ENCODE peak calls at places on chromosomes 2 and 18, in six cellular contexts. Q is GM12891, F is K562, J is HepG2, G is H1, W is GM12878. Y is an unnamed sample.

GRCh38 chr2:44167311-44167907 is 1.3 kb upstream of the PPM1B start:
- DNase-seq in F (no peak), W (no peak), J (no peak), G (no peak), Q (no peak), Y (no peak)

GRCh38 chr2:12678189-12678588 is 38.5 kb upstream of the TRIB2 start:
- DNase-seq in F (no peak), Q (no peak), J (no peak), G (no peak), W (no peak), Y (no peak)

GRCh38 chr2:241035818-241036396 is 37.5 kb downstream of the SNED1 start:
- DNase-seq in W (no peak), F (peak), G (no peak), J (no peak), Q (peak), Y (peak)

GRCh38 chr18:45386256-45386655 is 229.0 kb upstream of the SLC14A2 start:
- DNase-seq in J (peak), F (peak), Q (no peak), G (peak), W (no peak), Y (no peak)

GRCh38 chr2:73716518-73717250 is 20.5 kb downstream of the TPRKB start:
- DNase-seq in Q (no peak), W (no peak), F (no peak), J (peak), G (no peak), Y (no peak)

GRCh38 chr2:224574423-224575084 is 10.6 kb downstream of the CUL3 start:
- DNase-seq in Q (no peak), G (no peak), W (no peak), F (no peak), J (no peak), Y (no peak)

GRCh38 chr2:149070681-149071355 is 32.3 kb downstream of the LYPD6B start:
- DNase-seq in Q (no peak), W (no peak), G (no peak), F (no peak), J (no peak), Y (no peak)

GRCh38 chr18:48033770-48034650 is 103.6 kb upstream of the SMAD2 start:
- DNase-seq in F (no peak), J (no peak), W (no peak), Q (no peak), G (no peak), Y (no peak)

GRCh38 chr2:190553254-190553653 is 18.7 kb upstream of the NEMP2 start:
- DNase-seq in G (no peak), J (no peak), W (no peak), Q (no peak), F (no peak), Y (no peak)

GRCh38 chr2:241390301-241391206 is 34.5 kb downstream of the FARP2 start:
- DNase-seq in W (no peak), G (no peak), F (no peak), J (no peak), Q (no peak), Y (peak)

GRCh38 chr2:98253461-98254073 is 92.7 kb upstream of the CNGA3 start:
- DNase-seq in G (no peak), F (no peak), W (no peak), Q (no peak), J (no peak), Y (no peak)

GRCh38 chr2:60091884-60092283 is 461.6 kb downstream of the BCL11A start:
- DNase-seq in G (no peak), J (peak), W (no peak), F (no peak), Q (no peak), Y (no peak)

GRCh38 chr2:216888907-216889622 is 29.2 kb upstream of the TNP1 start:
- DNase-seq in W (no peak), F (no peak), G (no peak), Q (no peak), J (no peak), Y (no peak)

GRCh38 chr18:21313576-21313975 is 71.5 kb downstream of the GREB1L start:
- DNase-seq in Q (no peak), J (no peak), W (no peak), G (no peak), F (no peak), Y (no peak)

GRCh38 chr18:3061581-3062416 is 48.9 kb upstream of the LPIN2 start:
- DNase-seq in F (no peak), G (no peak), W (no peak), J (no peak), Q (no peak), Y (no peak)

GRCh38 chr18:3059272-3059671 is 46.3 kb upstream of the LPIN2 start:
- DNase-seq in J (no peak), Q (no peak), F (no peak), G (no peak), W (no peak), Y (no peak)

GRCh38 chr18:3062798-3063563 is 50.0 kb upstream of the LPIN2 start:
- DNase-seq in F (peak), W (no peak), G (no peak), J (peak), Q (peak), Y (no peak)

GRCh38 chr18:3058328-3059191 is 45.6 kb upstream of the LPIN2 start:
- DNase-seq in W (no peak), F (no peak), G (no peak), Q (no peak), J (peak), Y (no peak)

DNA sequence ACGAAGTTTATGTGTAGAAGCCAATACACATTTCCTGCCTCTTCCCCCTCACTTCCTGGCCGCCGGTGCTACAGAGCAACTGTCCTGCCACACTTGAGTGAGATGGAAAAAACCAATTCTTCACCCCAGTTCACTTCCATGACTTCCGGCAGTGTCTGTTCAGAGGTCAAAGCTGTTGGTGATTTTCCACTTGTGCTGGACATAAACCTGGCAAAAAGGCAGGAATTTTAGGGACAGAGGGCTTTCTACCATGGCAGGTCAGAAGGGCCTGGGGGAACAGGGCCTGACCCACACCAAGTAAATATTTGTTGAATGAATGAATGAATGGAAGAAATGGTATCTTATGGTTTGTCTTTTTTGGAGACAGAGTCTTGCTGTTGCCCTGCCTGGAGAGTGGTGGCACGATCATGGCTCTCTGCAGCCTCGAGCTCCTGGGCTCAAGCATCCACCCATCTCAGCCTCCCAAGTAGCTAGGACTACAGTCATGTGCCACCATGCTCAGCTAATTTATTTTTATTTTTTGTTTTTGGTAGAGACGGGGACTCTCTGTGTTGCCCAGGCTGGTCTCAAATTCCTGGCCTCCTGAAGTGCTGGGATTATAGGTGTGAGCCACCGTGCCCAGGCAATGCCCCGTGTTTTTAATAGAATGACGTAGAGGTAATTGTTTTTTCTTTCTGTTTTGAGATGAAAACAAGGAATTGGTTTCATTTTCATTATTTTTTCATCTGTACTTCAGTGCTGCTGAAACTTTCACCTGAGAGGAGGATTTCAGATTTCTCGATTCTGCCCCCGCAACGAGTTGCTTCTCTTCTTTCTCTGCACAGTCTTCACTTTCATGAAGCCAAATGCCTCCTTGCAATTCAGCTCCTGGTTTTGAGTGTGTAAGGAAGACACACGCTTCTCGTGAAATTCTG is 48.0 kb upstream of the LPIN2 start:
- DNase-seq in G (no peak), Q (no peak), J (peak), F (no peak), W (no peak), Y (no peak)
- TF ChIP-seq TAF1 in G (no peak), Q (no peak), J (peak), F (no peak), W (no peak), Y (no peak)

DNA sequence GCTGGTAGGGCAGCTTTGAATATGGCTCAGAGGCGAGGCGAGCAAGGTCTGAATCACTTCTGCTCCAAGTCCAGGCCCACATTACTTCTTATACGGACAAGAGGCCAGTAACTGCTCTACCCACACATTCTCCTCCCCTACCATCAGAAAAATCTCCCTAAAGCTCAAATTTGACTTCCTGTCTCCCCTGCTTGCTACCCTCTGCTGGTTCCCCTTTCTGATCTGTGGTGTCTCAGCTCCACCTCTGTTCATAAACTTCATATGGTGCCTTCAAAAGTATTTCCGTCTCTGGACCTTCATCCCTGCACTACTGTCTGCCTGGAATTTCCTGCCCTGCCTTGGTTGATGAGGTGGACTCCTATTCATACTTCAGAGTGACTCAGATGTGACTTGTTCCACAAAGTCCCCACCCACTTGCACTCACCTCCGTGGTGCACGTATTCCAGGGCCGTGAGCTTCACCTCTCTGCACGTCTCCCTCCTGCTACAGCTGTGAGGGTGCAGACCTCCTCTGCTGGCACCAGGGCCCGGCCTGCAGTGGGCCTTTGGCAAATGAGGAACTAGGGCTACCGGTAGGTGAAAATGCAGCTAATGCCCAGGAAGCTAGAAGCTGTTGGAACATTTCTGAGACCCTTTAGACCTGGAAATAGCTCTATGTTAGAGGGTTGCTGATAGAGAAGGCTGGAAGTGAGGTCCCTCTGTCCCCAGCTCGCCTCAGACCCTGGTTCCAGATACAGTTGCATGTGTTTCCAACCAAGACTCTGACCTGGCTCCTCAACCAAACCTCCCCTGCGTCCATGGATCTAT is 24.6 kb upstream of the KCMF1 start:
- DNase-seq in G (no peak), Q (no peak), F (no peak), J (peak), W (peak), Y (no peak)
- TF ChIP-seq POLR2AphosphoS5 in G (no peak), Q (peak), F (no peak), J (peak), W (peak), Y (peak)

DNA sequence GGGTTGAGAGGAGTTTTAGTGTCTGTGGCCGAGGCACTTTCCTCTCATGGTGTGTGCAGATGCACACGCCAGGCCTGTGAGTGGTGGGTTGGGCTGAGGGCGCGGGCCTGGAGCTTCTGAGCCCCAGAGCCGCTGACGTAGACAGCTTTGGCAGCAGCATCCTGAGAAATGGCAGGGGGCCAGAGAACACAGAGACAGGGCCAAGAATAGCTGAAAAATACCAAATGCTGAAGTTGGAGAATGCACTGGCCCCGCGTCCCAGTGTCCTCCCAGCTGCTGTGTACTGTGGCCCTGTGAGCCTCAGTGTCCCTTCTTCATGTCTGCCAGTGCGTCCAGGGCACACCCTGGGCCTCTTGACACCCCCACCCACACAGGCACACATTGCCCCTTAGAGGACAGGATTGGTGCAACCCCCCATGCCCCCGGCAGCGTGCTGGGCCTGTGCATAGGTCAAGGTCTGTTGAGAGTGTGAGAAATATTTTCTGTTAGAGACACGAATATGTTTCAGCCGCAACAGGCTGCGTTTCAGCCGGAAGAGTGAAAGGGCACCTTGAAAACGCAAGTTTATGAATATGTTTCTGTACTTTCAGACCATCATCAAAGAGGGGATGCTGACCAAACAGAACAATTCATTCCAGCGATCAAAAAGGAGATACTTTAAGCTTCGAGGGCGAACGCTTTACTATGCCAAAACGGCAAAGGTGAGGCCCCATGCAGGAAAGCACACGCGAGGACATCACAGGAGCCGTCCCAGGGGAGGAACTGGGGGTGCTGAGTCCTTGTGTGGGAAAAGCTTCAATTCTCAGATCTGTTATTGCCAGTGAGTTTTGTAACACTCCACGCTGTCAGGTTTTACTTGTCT is 33.6 kb downstream of the DGKD start:
- DNase-seq in Q (no peak), G (no peak), F (no peak), J (peak), W (no peak), Y (no peak)
- TF ChIP-seq POLR2A in Q (no peak), G (no peak), F (no peak), J (peak), W (no peak), Y (no peak)

DNA sequence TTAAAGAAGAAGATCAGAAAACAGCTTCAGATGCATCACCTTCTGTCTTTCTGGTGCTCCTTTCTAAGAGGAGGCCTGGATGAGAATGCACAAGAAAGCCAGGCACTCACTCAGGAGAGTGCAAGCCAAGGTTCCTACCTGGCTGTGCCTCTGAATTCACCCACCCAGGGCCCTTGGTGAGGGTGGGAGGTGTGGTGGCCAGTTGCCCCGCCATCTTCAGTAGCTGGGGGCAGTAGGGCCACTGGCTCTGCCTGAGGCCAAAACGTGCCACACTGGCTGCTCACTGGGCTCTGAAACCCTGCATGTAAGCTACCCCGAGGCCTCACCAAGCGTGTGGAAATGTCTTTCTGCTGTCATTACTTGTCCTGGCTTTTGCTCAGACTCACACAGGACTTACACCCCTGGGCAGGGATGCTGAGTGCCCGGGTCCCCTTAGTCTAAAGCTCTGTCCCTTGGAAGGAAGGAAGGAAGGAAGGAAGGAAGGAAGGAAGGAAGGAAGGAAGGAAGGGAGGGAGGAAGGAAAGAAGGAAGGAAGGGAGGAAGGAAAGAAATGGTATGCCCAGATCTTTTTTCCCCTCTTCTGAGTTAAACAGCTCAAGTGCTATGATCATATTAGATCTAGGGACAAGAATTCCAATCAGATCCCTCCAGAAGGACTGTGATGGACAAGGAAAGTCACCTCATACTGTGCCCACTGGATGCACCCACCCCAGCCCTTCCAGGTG is 8.5 kb upstream of the LBH start:
- DNase-seq in G (no peak), J (no peak), W (no peak), F (no peak), Q (no peak), Y (no peak)
- TF ChIP-seq TAF1 in G (no peak), J (no peak), W (no peak), F (no peak), Q (no peak), Y (no peak)

GRCh38 chr2:67055387-67056304 is 341.5 kb upstream of the ETAA1 start:
- DNase-seq in J (peak), F (no peak), W (no peak), G (no peak), Q (no peak), Y (no peak)
- TF ChIP-seq POLR2AphosphoS5 in J (no peak), F (no peak), W (no peak), G (no peak), Q (no peak), Y (no peak)

GRCh38 chr2:177394622-177395021 is 2.0 kb downstream of the AGPS start:
- DNase-seq in J (no peak), F (no peak), Q (no peak), W (no peak), G (no peak), Y (no peak)

GRCh38 chr2:177397501-177398289 is 5.1 kb downstream of the AGPS start:
- DNase-seq in G (no peak), W (no peak), F (no peak), Q (no peak), J (peak), Y (no peak)

GRCh38 chr2:177398290-177398683 is 5.7 kb downstream of the AGPS start:
- DNase-seq in J (peak), G (no peak), W (no peak), Q (no peak), F (no peak), Y (no peak)

GRCh38 chr2:177395594-177395993 is 3.0 kb downstream of the AGPS start:
- DNase-seq in J (no peak), F (no peak), G (no peak), Q (no peak), W (no peak), Y (no peak)

DNA sequence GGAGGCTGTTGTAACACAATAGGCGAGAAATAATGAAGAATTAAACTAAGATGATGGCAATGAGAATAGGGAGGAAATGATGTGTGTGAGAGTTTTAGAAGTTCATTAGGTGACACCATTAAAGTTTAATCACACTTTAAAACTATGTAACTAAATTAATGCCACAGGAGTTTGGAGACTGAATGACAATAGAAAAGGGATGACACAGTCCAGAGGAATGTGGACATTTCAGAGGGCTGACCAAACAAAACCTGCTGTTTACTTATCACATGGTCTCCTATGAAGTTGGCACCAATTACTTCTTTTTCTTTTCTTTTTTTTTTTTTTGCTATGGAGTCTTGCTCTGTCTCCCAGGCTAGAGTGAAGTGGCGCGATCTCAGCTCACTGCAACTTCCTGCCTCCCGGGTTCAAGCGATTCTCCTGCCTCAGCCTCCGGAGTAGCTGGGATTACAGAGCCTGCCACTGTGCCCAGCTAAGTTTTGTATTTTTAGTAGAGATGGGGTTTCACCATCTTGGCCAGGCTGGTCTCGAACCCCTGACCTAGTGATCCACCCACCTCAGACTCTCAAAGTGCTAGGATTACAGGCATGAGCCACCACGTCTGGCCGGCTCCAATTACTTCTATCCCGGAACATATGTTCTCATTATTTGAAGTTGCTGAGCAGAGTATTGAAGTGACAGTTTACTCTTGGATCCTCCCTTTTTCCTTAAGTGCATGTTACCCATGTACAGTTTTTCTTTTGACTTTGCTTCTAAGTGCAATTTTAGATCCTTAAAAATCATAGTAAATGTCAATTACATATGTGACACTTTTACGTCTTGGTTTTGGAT is 4.3 kb downstream of the AGPS start:
- DNase-seq in F (no peak), J (peak), G (no peak), W (no peak), Q (no peak), Y (no peak)
- TF ChIP-seq POLR2A in F (peak), J (no peak), G (no peak), W (no peak), Q (no peak), Y (no peak)

GRCh38 chr2:176418768-176419167 is 149.5 kb downstream of the MTX2 start:
- DNase-seq in W (no peak), Q (no peak), F (no peak), J (no peak), G (no peak), Y (no peak)

GRCh38 chr2:176415946-176416499 is 146.8 kb downstream of the MTX2 start:
- DNase-seq in F (no peak), W (no peak), J (no peak), Q (no peak), G (no peak), Y (no peak)

GRCh38 chr2:176421291-176422050 is 152.2 kb downstream of the MTX2 start:
- DNase-seq in J (no peak), G (no peak), F (no peak), W (no peak), Q (no peak), Y (no peak)

GRCh38 chr2:176423819-176424218 is 154.6 kb downstream of the MTX2 start:
- DNase-seq in W (no peak), J (no peak), F (no peak), G (no peak), Q (no peak), Y (no peak)

GRCh38 chr2:176419591-176420071 is 150.4 kb downstream of the MTX2 start:
- DNase-seq in W (no peak), Q (no peak), G (no peak), F (no peak), J (no peak), Y (no peak)
- TF ChIP-seq TAF1 in W (no peak), Q (no peak), G (no peak), F (no peak), J (no peak), Y (no peak)